ENCODE peak calls at places on chromosomes 12 and 14, in ten cellular contexts. Y is HEK293T; C is AG04450; E is lung microvascular endothelial cell; J is AG09309; F is neural crest cell; W is RPMI8226; V is HuH-7; Z is stimulated activated CD4-positive, alpha-beta T cell treated with anti-CD3 and anti-CD28 coated beads, Interleukin-12 subunit alpha, Interleukin-12 subunit beta, amount 100 ng/mL, for 48 hours; L is bronchial epithelial cell. N is an unnamed sample.

GRCh38 chr12:94109154-94109553 is 39.2 kb upstream of the PLXNC1 start:
- DNase-seq in Y (no peak), C (peak), E (peak), J (no peak), F (no peak), W (no peak), V (no peak), Z (peak), L (no peak), N (no peak)

GRCh38 chr12:104529130-104529874 is 72.6 kb downstream of the CHST11 start:
- DNase-seq in Y (no peak), C (no peak), E (no peak), J (no peak), F (no peak), W (no peak), V (no peak), Z (no peak), L (no peak), N (no peak)

GRCh38 chr12:21559855-21560569 is 33.9 kb downstream of the SPX start:
- DNase-seq in Y (no peak), C (no peak), E (peak), J (peak), F (no peak), W (no peak), V (no peak), Z (no peak), L (peak), N (peak)

GRCh38 chr12:69097619-69098368 is 141.6 kb upstream of the CPSF6 start:
- DNase-seq in Y (no peak), C (no peak), E (peak), J (peak), F (no peak), W (no peak), V (no peak), Z (no peak), L (peak), N (peak)

GRCh38 chr12:4107436-4107878 is 166.1 kb upstream of the CCND2 start:
- DNase-seq in Y (peak), C (peak), E (peak), J (no peak), F (no peak), W (peak), V (peak), Z (peak), L (peak), N (no peak)

GRCh38 chr12:124917841-124918621 is 3.6 kb upstream of the UBC start:
- DNase-seq in Y (no peak), C (no peak), E (no peak), J (no peak), F (no peak), W (peak), V (no peak), Z (no peak), L (peak), N (no peak)

GRCh38 chr14:95054346-95055280 is 102.7 kb downstream of the DICER1 start:
- DNase-seq in Y (no peak), C (no peak), E (no peak), J (no peak), F (no peak), W (no peak), V (no peak), Z (no peak), L (no peak), N (no peak)

GRCh38 chr12:75874456-75874855 is 157.1 kb downstream of the PHLDA1 start:
- DNase-seq in Y (no peak), C (no peak), E (no peak), J (no peak), F (no peak), W (no peak), V (no peak), Z (no peak), L (no peak), N (no peak)

GRCh38 chr14:78170203-78170602 is at the start of gene NRXN3:
- DNase-seq in Y (peak), C (no peak), E (no peak), J (no peak), F (peak), W (no peak), V (no peak), Z (no peak), L (peak), N (no peak)

GRCh38 chr12:44286336-44286735 is 450.5 kb downstream of the TMEM117 start:
- DNase-seq in Y (no peak), C (no peak), E (no peak), J (peak), F (no peak), W (no peak), V (no peak), Z (no peak), L (peak), N (no peak)

GRCh38 chr12:124758266-124759200 is 105.1 kb downstream of the SCARB1 start:
- DNase-seq in Y (no peak), C (no peak), E (no peak), J (no peak), F (no peak), W (no peak), V (no peak), Z (no peak), L (no peak), N (no peak)

GRCh38 chr14:80940146-80940545 is 1.4 kb downstream of the CEP128 start:
- DNase-seq in Y (no peak), C (no peak), E (no peak), J (no peak), F (no peak), W (peak), V (no peak), Z (no peak), L (no peak), N (no peak)

GRCh38 chr14:104142136-104143041 is 4.0 kb downstream of the KIF26A start:
- DNase-seq in Y (no peak), C (no peak), E (no peak), J (no peak), F (no peak), W (no peak), V (no peak), Z (no peak), L (no peak), N (no peak)

GRCh38 chr14:54577977-54578376 is 11.0 kb downstream of the SAMD4A start:
- DNase-seq in Y (no peak), C (no peak), E (peak), J (no peak), F (no peak), W (no peak), V (no peak), Z (no peak), L (no peak), N (no peak)

GRCh38 chr14:29529418-29529817 is 398.2 kb downstream of the PRKD1 start:
- DNase-seq in Y (no peak), C (no peak), E (peak), J (no peak), F (peak), W (no peak), V (peak), Z (no peak), L (no peak), N (no peak)

GRCh38 chr12:49195734-49196133 is 6.9 kb upstream of the TUBA1A start:
- DNase-seq in Y (no peak), C (no peak), E (no peak), J (no peak), F (no peak), W (peak), V (no peak), Z (no peak), L (no peak), N (no peak)

GRCh38 chr12:54052745-54053624 is 650 bp upstream of the HOXC4 start:
- DNase-seq in Y (peak), C (no peak), E (no peak), J (no peak), F (no peak), W (no peak), V (peak), Z (no peak), L (no peak), N (no peak)

GRCh38 chr14:92135269-92135668 is 13.5 kb downstream of the CPSF2 start:
- DNase-seq in Y (no peak), C (no peak), E (peak), J (no peak), F (no peak), W (no peak), V (no peak), Z (no peak), L (peak), N (no peak)

GRCh38 chr14:81164167-81164774 is 56.5 kb downstream of the GTF2A1 start:
- DNase-seq in Y (peak), C (peak), E (peak), J (peak), F (peak), W (peak), V (peak), Z (peak), L (peak), N (peak)

GRCh38 chr12:56787498-56787897 is 24.4 kb downstream of the HSD17B6 start:
- DNase-seq in Y (no peak), C (no peak), E (no peak), J (no peak), F (no peak), W (no peak), V (no peak), Z (no peak), L (no peak), N (no peak)

GRCh38 chr12:91344408-91344807 is 161.8 kb upstream of the DCN start:
- DNase-seq in Y (no peak), C (no peak), E (no peak), J (no peak), F (no peak), W (no peak), V (no peak), Z (no peak), L (no peak), N (no peak)

GRCh38 chr12:120474092-120474960 is 4.8 kb upstream of the SRSF9 start:
- DNase-seq in Y (no peak), C (no peak), E (peak), J (no peak), F (no peak), W (no peak), V (no peak), Z (no peak), L (peak), N (peak)

GRCh38 chr12:2290091-2290490 is 237.3 kb downstream of the CACNA1C start:
- DNase-seq in Y (no peak), C (no peak), E (no peak), J (no peak), F (no peak), W (no peak), V (no peak), Z (no peak), L (no peak), N (no peak)

GRCh38 chr12:53265783-53266182 is 2.3 kb upstream of the ESPL1 start:
- DNase-seq in Y (no peak), C (no peak), E (no peak), J (no peak), F (no peak), W (no peak), V (no peak), Z (no peak), L (peak), N (no peak)

GRCh38 chr14:30138517-30138916 is 210.9 kb upstream of the PRKD1 start:
- DNase-seq in Y (no peak), C (no peak), E (no peak), J (no peak), F (no peak), W (no peak), V (no peak), Z (no peak), L (no peak), N (no peak)

GRCh38 chr14:75563931-75564330 is 14.5 kb upstream of the FLVCR2 start:
- DNase-seq in Y (no peak), C (no peak), E (no peak), J (no peak), F (no peak), W (no peak), V (no peak), Z (no peak), L (peak), N (no peak)

GRCh38 chr14:75626857-75627256 is 33.8 kb downstream of the ERG28 start:
- DNase-seq in Y (no peak), C (no peak), E (no peak), J (no peak), F (no peak), W (no peak), V (no peak), Z (no peak), L (no peak), N (no peak)